ENCODE peak calls at places on chromosomes 12 and 14, in ten cellular contexts. V is GM23338, Y is sigmoid colon, N is upper lobe of left lung, T is HepG2, X is K562, B is HCT116, F is stomach, C is breast epithelium, G is suprapubic skin. R is an unnamed sample.

GRCh38 chr12:32443491-32443890 is 44.1 kb downstream of the FGD4 start:
- DNase-seq in V (no peak), Y (no peak), N (no peak), T (no peak), X (no peak), B (no peak), F (no peak), C (no peak), G (no peak), R (no peak)

GRCh38 chr12:131105736-131106356 is 152.1 kb downstream of the ADGRD1 start:
- DNase-seq in V (no peak), Y (no peak), N (peak; percentile 18), T (no peak), X (no peak), B (no peak), F (no peak), C (no peak), G (peak; percentile 70), R (peak; percentile 74)

GRCh38 chr14:92625213-92625612 is 111.6 kb downstream of the RIN3 start:
- DNase-seq in V (no peak), Y (no peak), N (no peak), T (no peak), X (no peak), B (peak; percentile 69), F (no peak), C (no peak), G (no peak), R (no peak)

GRCh38 chr12:114213055-114213561 is 192.8 kb downstream of the TBX5 start:
- DNase-seq in V (no peak), Y (no peak), N (no peak), T (no peak), X (peak; percentile 20), B (no peak), F (no peak), C (no peak), G (no peak), R (no peak)

GRCh38 chr12:44847888-44848770 is 28.0 kb downstream of the NELL2 start:
- DNase-seq in V (no peak), Y (no peak), N (no peak), T (no peak), X (no peak), B (no peak), F (no peak), C (no peak), G (no peak), R (peak; percentile 77)

GRCh38 chr12:131783915-131784541 is 44.2 kb upstream of the MMP17 start:
- DNase-seq in V (peak; percentile 79), Y (peak; percentile 32), N (no peak), T (no peak), X (peak; percentile 32), B (peak; percentile 73), F (no peak), C (no peak), G (no peak), R (no peak)

GRCh38 chr14:76081642-76082041 is 70.1 kb upstream of the GPATCH2L start:
- DNase-seq in V (no peak), Y (no peak), N (no peak), T (no peak), X (no peak), B (no peak), F (no peak), C (no peak), G (no peak), R (no peak)

GRCh38 chr12:49728446-49728845 is 12.9 kb upstream of the TMBIM6 start:
- DNase-seq in V (no peak), Y (no peak), N (no peak), T (no peak), X (no peak), B (no peak), F (no peak), C (no peak), G (no peak), R (no peak)

GRCh38 chr12:60498656-60499055 is 902.8 kb downstream of the SLC16A7 start:
- DNase-seq in V (no peak), Y (no peak), N (no peak), T (no peak), X (no peak), B (no peak), F (no peak), C (no peak), G (no peak), R (no peak)

GRCh38 chr14:61470261-61470953 is 149.0 kb downstream of the PRKCH start:
- DNase-seq in V (peak; percentile 77), Y (no peak), N (no peak), T (no peak), X (no peak), B (no peak), F (no peak), C (no peak), G (no peak), R (no peak)
- H3K4me1 ChIP-seq in V (peaks cover 60% of the 10 kb centered on the region), Y (peaks cover 28% of the 10 kb centered on the region), N (peaks cover 82% of the 10 kb centered on the region), T (peaks cover 43% of the 10 kb centered on the region), X (no peaks in the 10 kb centered on the region), B (peaks cover 15% of the 10 kb centered on the region), F (peaks cover 86% of the 10 kb centered on the region), C (peaks cover 6% of the 10 kb centered on the region), G (peaks cover 67% of the 10 kb centered on the region), R (peaks cover 74% of the 10 kb centered on the region)

DNA sequence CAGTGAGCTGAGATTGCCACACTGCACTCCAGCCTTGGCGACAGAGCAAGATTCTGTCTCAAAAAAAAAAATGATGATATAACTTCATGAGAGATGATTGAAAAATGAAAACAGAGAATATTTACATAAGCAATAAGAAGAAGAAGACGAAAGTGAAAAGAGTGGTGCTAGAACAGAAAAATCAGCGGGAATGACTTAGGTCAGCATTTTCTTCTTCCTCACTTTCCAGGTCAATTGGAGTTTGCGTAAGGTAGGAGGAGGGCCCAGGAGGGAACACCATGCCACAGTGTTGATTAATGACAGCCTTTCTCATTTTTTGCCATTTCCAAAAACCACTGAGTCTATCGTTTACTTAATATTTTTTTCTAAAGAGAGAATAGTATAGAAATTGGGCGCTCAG is 200.0 kb downstream of the SLC15A4 start:
- DNase-seq in V (no peak), Y (no peak), N (no peak), T (no peak), X (no peak), B (no peak), F (no peak), C (no peak), G (no peak), R (no peak)
- TF ChIP-seq POLR2AphosphoS5 in V (no peak), Y (no peak), N (no peak), T (no peak), X (no peak), B (no peak), F (no peak), C (no peak), G (no peak), R (no peak)

GRCh38 chr12:122090759-122091535 is 12.4 kb downstream of the MLXIP start:
- DNase-seq in V (no peak), Y (peak; percentile 92), N (peak; percentile 64), T (no peak), X (no peak), B (no peak), F (no peak), C (no peak), G (no peak), R (no peak)
- H3K4me1 ChIP-seq in V (peaks cover 19% of the 10 kb centered on the region), Y (peaks cover 98% of the 10 kb centered on the region), N (peaks cover 49% of the 10 kb centered on the region), T (peaks cover 26% of the 10 kb centered on the region), X (peaks cover 46% of the 10 kb centered on the region), B (no peaks in the 10 kb centered on the region), F (peaks cover 98% of the 10 kb centered on the region), C (peaks cover 6% of the 10 kb centered on the region), G (peaks cover 77% of the 10 kb centered on the region), R (peaks cover 74% of the 10 kb centered on the region)

GRCh38 chr12:123436017-123436964 is at the start of gene RILPL2:
- DNase-seq in V (peak; percentile 84), Y (peak; percentile 95), N (peak; percentile 98), T (peak; percentile 49), X (peak; percentile 87), B (peak; percentile 47), F (peak; percentile 91), C (peak; percentile 89), G (peak; percentile 96), R (peak; percentile 98)
- TF ChIP-seq POLR2AphosphoS5 in V (peak; percentile 55), Y (peak; percentile 79), N (peak; percentile 98), T (peak; percentile 53), X (peak; percentile 41), B (no peak), F (peak; percentile 86), C (peak; percentile 66), G (no peak), R (peak; percentile 98)

GRCh38 chr12:8949525-8950286 is at the start of gene M6PR:
- DNase-seq in V (peak; percentile 99), Y (peak; percentile 97), N (peak; percentile 95), T (peak; percentile 97), X (peak; percentile 93), B (peak; percentile 90), F (peak; percentile 90), C (peak; percentile 89), G (peak; percentile 96), R (peak; percentile 98)
- H3K4me1 ChIP-seq in V (peaks cover 12% of the 10 kb centered on the region), Y (peaks cover 27% of the 10 kb centered on the region), N (peaks cover 25% of the 10 kb centered on the region), T (peaks cover 30% of the 10 kb centered on the region), X (no peaks in the 10 kb centered on the region), B (peaks cover 3% of the 10 kb centered on the region), F (peaks cover 43% of the 10 kb centered on the region), C (peaks cover 4% of the 10 kb centered on the region), G (peaks cover 35% of the 10 kb centered on the region), R (peaks cover 39% of the 10 kb centered on the region)

GRCh38 chr14:103730490-103731035 is 15.0 kb downstream of the ZFYVE21 start:
- DNase-seq in V (no peak), Y (no peak), N (no peak), T (no peak), X (peak; percentile 81), B (no peak), F (peak; percentile 74), C (peak; percentile 68), G (no peak), R (peak; percentile 82)
- TF ChIP-seq POLR2AphosphoS5 in V (no peak), Y (no peak), N (no peak), T (no peak), X (peak; percentile 71), B (no peak), F (peak; percentile 73), C (no peak), G (no peak), R (peak; percentile 83)

DNA sequence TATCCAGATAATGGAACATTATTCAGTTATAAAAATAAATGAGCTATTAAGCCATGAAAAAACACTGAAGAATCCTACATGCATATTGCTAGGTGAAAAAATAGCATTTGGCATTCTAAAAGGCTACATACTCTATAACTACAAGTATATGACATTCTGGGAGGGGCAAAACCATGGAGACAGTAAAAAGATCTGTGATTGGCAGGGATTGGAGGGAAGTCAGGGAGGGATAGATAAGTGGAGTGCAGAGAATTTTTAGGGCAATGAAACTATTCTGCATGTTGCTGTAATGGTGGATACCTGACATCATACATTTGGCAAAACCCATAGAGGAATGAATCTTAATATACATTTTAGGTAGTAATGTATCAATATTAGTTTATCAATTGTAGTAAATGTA is 63.1 kb upstream of the SLC38A2 start:
- DNase-seq in V (no peak), Y (no peak), N (no peak), T (no peak), X (peak; percentile 69), B (no peak), F (no peak), C (no peak), G (no peak), R (no peak)
- H3K4me1 ChIP-seq in V (peaks cover 12% of the 10 kb centered on the region), Y (peaks cover 15% of the 10 kb centered on the region), N (peaks cover 21% of the 10 kb centered on the region), T (peaks cover 19% of the 10 kb centered on the region), X (peaks cover 10% of the 10 kb centered on the region), B (peaks cover 77% of the 10 kb centered on the region), F (peaks cover 16% of the 10 kb centered on the region), C (no peaks in the 10 kb centered on the region), G (peaks cover 11% of the 10 kb centered on the region), R (peaks cover 21% of the 10 kb centered on the region)

DNA sequence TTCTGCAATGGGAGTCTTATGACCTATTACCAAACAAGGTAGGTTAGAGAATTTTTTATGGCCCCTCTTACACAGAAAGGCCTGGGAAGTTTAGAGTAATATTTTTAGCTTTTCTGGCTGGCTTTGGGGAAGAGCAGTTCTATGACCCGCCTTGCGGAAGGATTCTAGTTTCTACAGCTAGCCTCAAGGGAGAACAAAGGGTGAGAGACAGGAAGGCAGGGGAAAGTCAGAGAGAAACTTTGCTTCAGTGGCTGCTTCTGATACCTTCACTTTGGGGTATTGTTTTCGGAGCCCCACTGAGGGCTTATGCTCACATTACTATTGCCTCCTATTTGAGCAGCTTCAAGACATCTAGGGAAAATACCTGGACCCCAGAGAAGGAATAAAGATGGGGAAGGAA is 80.7 kb upstream of the NUDT4 start:
- DNase-seq in V (no peak), Y (no peak), N (no peak), T (no peak), X (no peak), B (no peak), F (no peak), C (no peak), G (no peak), R (no peak)
- TF ChIP-seq POLR2AphosphoS5 in V (no peak), Y (no peak), N (no peak), T (no peak), X (no peak), B (no peak), F (no peak), C (no peak), G (no peak), R (no peak)

R was measured in spleen.